ENCODE peak calls at places on chromosome 9, in five cellular contexts. One of them, this sample, is unnamed.

GRCh38 chr9:86082870-86083269 is 16.5 kb downstream of the GOLM1 start:
- DNase-seq in BE2C: no peak
- DNase-seq in tibial nerve: no peak
- DNase-seq in neural crest cell: no peak
- DNase-seq in glutamatergic neuron: no peak
- DNase-seq in this sample: no peak

GRCh38 chr9:114786251-114786650 is 19.6 kb downstream of the TNFSF15 start:
- DNase-seq in BE2C: no peak
- DNase-seq in tibial nerve: no peak
- DNase-seq in neural crest cell: no peak
- DNase-seq in glutamatergic neuron: no peak
- DNase-seq in this sample: no peak

GRCh38 chr9:108972626-108973209 is 38.5 kb downstream of the ABITRAM start:
- DNase-seq in BE2C: no peak
- DNase-seq in tibial nerve: no peak
- DNase-seq in neural crest cell: no peak
- DNase-seq in glutamatergic neuron: no peak
- DNase-seq in this sample: no peak

GRCh38 chr9:5917888-5918287 is 27.2 kb downstream of the MLANA start:
- DNase-seq in BE2C: no peak
- DNase-seq in tibial nerve: no peak
- DNase-seq in neural crest cell: no peak
- DNase-seq in glutamatergic neuron: no peak
- DNase-seq in this sample: no peak

GRCh38 chr9:112334319-112334828 is 955 bp upstream of the PTBP3 start:
- DNase-seq in BE2C: no peak
- DNase-seq in tibial nerve: peak
- DNase-seq in neural crest cell: no peak
- DNase-seq in glutamatergic neuron: no peak
- DNase-seq in this sample: peak

GRCh38 chr9:109641079-109641659 is 138.8 kb upstream of the PALM2AKAP2 start:
- DNase-seq in BE2C: no peak
- DNase-seq in tibial nerve: no peak
- DNase-seq in neural crest cell: no peak
- DNase-seq in glutamatergic neuron: no peak
- DNase-seq in this sample: no peak

GRCh38 chr9:127358023-127358535 is 38.9 kb upstream of the SLC2A8 start:
- DNase-seq in BE2C: peak
- DNase-seq in tibial nerve: no peak
- DNase-seq in neural crest cell: no peak
- DNase-seq in glutamatergic neuron: no peak
- DNase-seq in this sample: no peak

GRCh38 chr9:112555091-112555643 is 68.5 kb downstream of the KIAA1958 start:
- DNase-seq in BE2C: no peak
- DNase-seq in tibial nerve: no peak
- DNase-seq in neural crest cell: no peak
- DNase-seq in glutamatergic neuron: no peak
- DNase-seq in this sample: no peak

GRCh38 chr9:80156725-80157124 is 585.0 kb downstream of the TLE4 start:
- DNase-seq in BE2C: no peak
- DNase-seq in tibial nerve: no peak
- DNase-seq in neural crest cell: no peak
- DNase-seq in glutamatergic neuron: peak
- DNase-seq in this sample: no peak

GRCh38 chr9:32508728-32509127 is 17.3 kb downstream of the RIGI start:
- DNase-seq in BE2C: no peak
- DNase-seq in tibial nerve: no peak
- DNase-seq in neural crest cell: no peak
- DNase-seq in glutamatergic neuron: no peak
- DNase-seq in this sample: no peak

GRCh38 chr9:79572891-79573696 is 1.3 kb downstream of the TLE4 start:
- DNase-seq in BE2C: peak
- DNase-seq in tibial nerve: no peak
- DNase-seq in neural crest cell: peak
- DNase-seq in glutamatergic neuron: peak
- DNase-seq in this sample: peak

GRCh38 chr9:107282268-107282667 is 811 bp upstream of the RAD23B start:
- DNase-seq in BE2C: no peak
- DNase-seq in tibial nerve: peak
- DNase-seq in neural crest cell: no peak
- DNase-seq in glutamatergic neuron: no peak
- DNase-seq in this sample: no peak

GRCh38 chr9:128124873-128125574 is 2.5 kb downstream of the PTGES2 start:
- DNase-seq in BE2C: peak
- DNase-seq in tibial nerve: peak
- DNase-seq in neural crest cell: peak
- DNase-seq in glutamatergic neuron: peak
- DNase-seq in this sample: no peak

GRCh38 chr9:86097510-86098224 is 1.7 kb downstream of the GOLM1 start:
- DNase-seq in BE2C: no peak
- DNase-seq in tibial nerve: no peak
- DNase-seq in neural crest cell: no peak
- DNase-seq in glutamatergic neuron: no peak
- DNase-seq in this sample: no peak

GRCh38 chr9:12716823-12717222 is 23.6 kb downstream of the TYRP1 start:
- DNase-seq in BE2C: no peak
- DNase-seq in tibial nerve: no peak
- DNase-seq in neural crest cell: no peak
- DNase-seq in glutamatergic neuron: no peak
- DNase-seq in this sample: no peak

GRCh38 chr9:78207319-78207718 is 28.6 kb upstream of the CEP78 start:
- DNase-seq in BE2C: no peak
- DNase-seq in tibial nerve: no peak
- DNase-seq in neural crest cell: no peak
- DNase-seq in glutamatergic neuron: no peak
- DNase-seq in this sample: no peak

GRCh38 chr9:130598188-130598587 is 18.8 kb downstream of the FUBP3 start:
- DNase-seq in BE2C: no peak
- DNase-seq in tibial nerve: no peak
- DNase-seq in neural crest cell: no peak
- DNase-seq in glutamatergic neuron: no peak
- DNase-seq in this sample: no peak

GRCh38 chr9:92618633-92619225 is 51.2 kb downstream of the IPPK start:
- DNase-seq in BE2C: no peak
- DNase-seq in tibial nerve: no peak
- DNase-seq in neural crest cell: no peak
- DNase-seq in glutamatergic neuron: no peak
- DNase-seq in this sample: no peak

GRCh38 chr9:104301770-104302169 is 202.3 kb upstream of the OR13F1 start:
- DNase-seq in BE2C: no peak
- DNase-seq in tibial nerve: no peak
- DNase-seq in neural crest cell: no peak
- DNase-seq in glutamatergic neuron: no peak
- DNase-seq in this sample: no peak

GRCh38 chr9:94881023-94881422 is 154.5 kb downstream of the AOPEP start:
- DNase-seq in BE2C: no peak
- DNase-seq in tibial nerve: no peak
- DNase-seq in neural crest cell: no peak
- DNase-seq in glutamatergic neuron: no peak
- DNase-seq in this sample: no peak

GRCh38 chr9:96478829-96479371 is 28.9 kb downstream of the HABP4 start:
- DNase-seq in BE2C: no peak
- DNase-seq in tibial nerve: no peak
- DNase-seq in neural crest cell: no peak
- DNase-seq in glutamatergic neuron: no peak
- DNase-seq in this sample: no peak

GRCh38 chr9:110224583-110224982 is 16.6 kb upstream of the C9orf152 start:
- DNase-seq in BE2C: no peak
- DNase-seq in tibial nerve: no peak
- DNase-seq in neural crest cell: no peak
- DNase-seq in glutamatergic neuron: no peak
- DNase-seq in this sample: no peak

GRCh38 chr9:18848657-18849056 is 184.4 kb downstream of the SAXO1 start:
- DNase-seq in BE2C: no peak
- DNase-seq in tibial nerve: no peak
- DNase-seq in neural crest cell: no peak
- DNase-seq in glutamatergic neuron: no peak
- DNase-seq in this sample: no peak

GRCh38 chr9:135588371-135588770 is 26.8 kb downstream of the PAEP start:
- DNase-seq in BE2C: no peak
- DNase-seq in tibial nerve: no peak
- DNase-seq in neural crest cell: no peak
- DNase-seq in glutamatergic neuron: no peak
- DNase-seq in this sample: peak

GRCh38 chr9:90914196-90914595 is 112.6 kb downstream of the SYK start:
- DNase-seq in BE2C: no peak
- DNase-seq in tibial nerve: no peak
- DNase-seq in neural crest cell: no peak
- DNase-seq in glutamatergic neuron: no peak
- DNase-seq in this sample: no peak

GRCh38 chr9:90916147-90916734 is 114.6 kb downstream of the SYK start:
- DNase-seq in BE2C: no peak
- DNase-seq in tibial nerve: no peak
- DNase-seq in neural crest cell: no peak
- DNase-seq in glutamatergic neuron: no peak
- DNase-seq in this sample: no peak

GRCh38 chr9:90914868-90915483 is 113.4 kb downstream of the SYK start:
- DNase-seq in BE2C: peak
- DNase-seq in tibial nerve: peak
- DNase-seq in neural crest cell: peak
- DNase-seq in glutamatergic neuron: peak
- DNase-seq in this sample: peak

GRCh38 chr9:90919883-90920282 is 118.3 kb downstream of the SYK start:
- DNase-seq in BE2C: no peak
- DNase-seq in tibial nerve: no peak
- DNase-seq in neural crest cell: no peak
- DNase-seq in glutamatergic neuron: no peak
- DNase-seq in this sample: no peak

GRCh38 chr9:90915693-90916092 is 114.1 kb downstream of the SYK start:
- DNase-seq in BE2C: peak
- DNase-seq in tibial nerve: peak
- DNase-seq in neural crest cell: no peak
- DNase-seq in glutamatergic neuron: peak
- DNase-seq in this sample: peak
- TF ChIP-seq CTCF in BE2C: peak
- TF ChIP-seq CTCF in tibial nerve: no peak
- TF ChIP-seq CTCF in neural crest cell: no peak
- TF ChIP-seq CTCF in glutamatergic neuron: no peak
- TF ChIP-seq CTCF in this sample: no peak

DNA sequence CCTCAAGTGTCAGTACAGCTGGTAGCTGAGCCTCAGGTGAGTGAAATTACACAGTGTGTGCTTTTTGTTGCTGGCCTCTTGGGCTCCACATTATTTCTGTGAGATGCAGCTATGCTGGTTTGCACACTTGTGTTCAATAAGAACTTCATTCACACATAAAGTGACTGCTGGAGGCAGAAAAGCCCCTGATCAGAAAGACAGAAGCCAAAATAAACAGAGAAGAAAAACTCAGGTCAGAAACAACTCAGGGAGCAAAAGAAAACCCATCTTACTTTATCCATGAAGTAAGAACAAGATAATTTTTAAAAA is 15.1 kb downstream of the PNPLA7 start:
- DNase-seq in BE2C: no peak
- DNase-seq in tibial nerve: no peak
- DNase-seq in neural crest cell: no peak
- DNase-seq in glutamatergic neuron: no peak
- DNase-seq in this sample: no peak
- TF ChIP-seq CTCF in BE2C: no peak
- TF ChIP-seq CTCF in tibial nerve: no peak
- TF ChIP-seq CTCF in neural crest cell: peak
- TF ChIP-seq CTCF in glutamatergic neuron: no peak
- TF ChIP-seq CTCF in this sample: no peak

GRCh38 chr9:36974731-36975130 is 59.3 kb downstream of the PAX5 start:
- DNase-seq in BE2C: no peak
- DNase-seq in tibial nerve: no peak
- DNase-seq in neural crest cell: no peak
- DNase-seq in glutamatergic neuron: no peak
- DNase-seq in this sample: no peak
- TF ChIP-seq CTCF in BE2C: peak
- TF ChIP-seq CTCF in tibial nerve: no peak
- TF ChIP-seq CTCF in neural crest cell: no peak
- TF ChIP-seq CTCF in glutamatergic neuron: no peak
- TF ChIP-seq CTCF in this sample: no peak

DNA sequence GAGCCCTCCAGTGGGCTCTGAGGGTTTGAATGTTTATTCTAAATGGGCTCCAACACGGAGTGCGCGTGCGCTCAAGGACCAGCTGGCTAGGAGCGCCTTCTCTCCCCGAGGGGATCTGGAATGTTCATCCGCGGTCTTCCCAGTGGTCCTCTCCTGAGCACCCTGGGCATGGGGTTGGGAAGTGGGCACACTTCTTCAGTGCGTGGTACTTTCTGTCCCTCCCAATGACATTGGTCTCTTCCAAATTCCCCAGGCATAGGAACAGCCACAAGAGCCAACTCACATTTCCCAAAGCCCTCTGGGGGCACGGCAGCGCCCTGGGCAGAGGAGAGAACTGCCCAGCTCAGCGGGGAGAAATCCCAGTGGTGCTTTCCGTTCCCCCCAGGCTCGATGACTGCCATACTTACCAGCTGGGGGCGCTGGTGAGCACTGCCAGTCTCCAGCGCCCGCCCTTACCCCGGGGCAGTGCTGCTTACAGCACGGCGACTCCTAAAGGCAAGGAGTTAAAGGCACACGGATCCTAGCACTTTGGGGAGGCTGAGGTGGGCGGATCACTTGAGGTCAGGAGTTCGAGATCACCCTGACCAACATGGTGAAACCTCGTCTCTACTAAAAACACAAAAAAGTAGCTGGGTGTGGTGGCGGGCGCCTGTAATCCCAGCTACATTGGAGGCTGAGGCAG is 29.9 kb upstream of the OBP2B start:
- DNase-seq in BE2C: peak
- DNase-seq in tibial nerve: peak
- DNase-seq in neural crest cell: peak
- DNase-seq in glutamatergic neuron: peak
- DNase-seq in this sample: peak
- TF ChIP-seq CTCF in BE2C: peak
- TF ChIP-seq CTCF in tibial nerve: peak
- TF ChIP-seq CTCF in neural crest cell: peak
- TF ChIP-seq CTCF in glutamatergic neuron: peak
- TF ChIP-seq CTCF in this sample: peak

GRCh38 chr9:123235448-123235847 is 32.9 kb downstream of the STRBP start:
- DNase-seq in BE2C: no peak
- DNase-seq in tibial nerve: no peak
- DNase-seq in neural crest cell: no peak
- DNase-seq in glutamatergic neuron: no peak
- DNase-seq in this sample: no peak

GRCh38 chr9:123239726-123240125 is 28.7 kb downstream of the STRBP start:
- DNase-seq in BE2C: no peak
- DNase-seq in tibial nerve: no peak
- DNase-seq in neural crest cell: no peak
- DNase-seq in glutamatergic neuron: no peak
- DNase-seq in this sample: no peak

GRCh38 chr9:123234853-123235252 is 33.5 kb downstream of the STRBP start:
- DNase-seq in BE2C: no peak
- DNase-seq in tibial nerve: no peak
- DNase-seq in neural crest cell: no peak
- DNase-seq in glutamatergic neuron: no peak
- DNase-seq in this sample: peak

GRCh38 chr9:123238364-123238763 is 30.0 kb downstream of the STRBP start:
- DNase-seq in BE2C: no peak
- DNase-seq in tibial nerve: no peak
- DNase-seq in neural crest cell: no peak
- DNase-seq in glutamatergic neuron: no peak
- DNase-seq in this sample: peak

GRCh38 chr9:123237220-123237619 is 31.2 kb downstream of the STRBP start:
- DNase-seq in BE2C: no peak
- DNase-seq in tibial nerve: no peak
- DNase-seq in neural crest cell: no peak
- DNase-seq in glutamatergic neuron: no peak
- DNase-seq in this sample: no peak
- TF ChIP-seq CTCF in BE2C: no peak
- TF ChIP-seq CTCF in tibial nerve: no peak
- TF ChIP-seq CTCF in neural crest cell: no peak
- TF ChIP-seq CTCF in glutamatergic neuron: no peak
- TF ChIP-seq CTCF in this sample: no peak

GRCh38 chr9:99511723-99512122 is 289.6 kb downstream of the SEC61B start:
- DNase-seq in BE2C: no peak
- DNase-seq in tibial nerve: no peak
- DNase-seq in neural crest cell: no peak
- DNase-seq in glutamatergic neuron: no peak
- DNase-seq in this sample: no peak
- TF ChIP-seq CTCF in BE2C: no peak
- TF ChIP-seq CTCF in tibial nerve: no peak
- TF ChIP-seq CTCF in neural crest cell: no peak
- TF ChIP-seq CTCF in glutamatergic neuron: no peak
- TF ChIP-seq CTCF in this sample: no peak